ENCODE peak calls at places on chromosomes 5 and 9, in ten cellular contexts. One of them, this sample, is unnamed.
A peak's percentile ranks its signal among the peaks of the same experiment; 100 is the strongest.

GRCh38 chr5:40679071-40679997 is at the start of gene PTGER4:
- DNase-seq in tibial artery: peak; percentile 97
- DNase-seq in progenitor cell of endocrine pancreas: peak; percentile 88
- DNase-seq in astrocyte of the spinal cord: peak; percentile 96
- DNase-seq in right atrium auricular region: peak; percentile 92
- DNase-seq in HepG2: peak; percentile 32
- DNase-seq in AG09309: no peak
- DNase-seq in nephron progenitor cell: peak; percentile 93
- DNase-seq in neural crest cell: peak; percentile 81
- DNase-seq in NB4: peak; percentile 95
- DNase-seq in this sample: peak; percentile 83

GRCh38 chr9:112042244-112042638 is 132.9 kb downstream of the SUSD1 start:
- DNase-seq in tibial artery: no peak
- DNase-seq in progenitor cell of endocrine pancreas: no peak
- DNase-seq in astrocyte of the spinal cord: no peak
- DNase-seq in right atrium auricular region: no peak
- DNase-seq in HepG2: no peak
- DNase-seq in AG09309: no peak
- DNase-seq in nephron progenitor cell: no peak
- DNase-seq in neural crest cell: no peak
- DNase-seq in NB4: no peak
- DNase-seq in this sample: no peak

GRCh38 chr9:123933401-123933800 is 3.5 kb upstream of the DENND1A start:
- DNase-seq in tibial artery: no peak
- DNase-seq in progenitor cell of endocrine pancreas: no peak
- DNase-seq in astrocyte of the spinal cord: peak; percentile 49
- DNase-seq in right atrium auricular region: no peak
- DNase-seq in HepG2: peak; percentile 64
- DNase-seq in AG09309: no peak
- DNase-seq in nephron progenitor cell: no peak
- DNase-seq in neural crest cell: no peak
- DNase-seq in NB4: no peak
- DNase-seq in this sample: no peak

GRCh38 chr5:137896560-137896959 is 7.3 kb downstream of the PKD2L2 start:
- DNase-seq in tibial artery: no peak
- DNase-seq in progenitor cell of endocrine pancreas: no peak
- DNase-seq in astrocyte of the spinal cord: no peak
- DNase-seq in right atrium auricular region: no peak
- DNase-seq in HepG2: no peak
- DNase-seq in AG09309: no peak
- DNase-seq in nephron progenitor cell: no peak
- DNase-seq in neural crest cell: no peak
- DNase-seq in NB4: no peak
- DNase-seq in this sample: no peak

GRCh38 chr5:180540050-180540694 is 46.0 kb downstream of the CNOT6 start:
- DNase-seq in tibial artery: no peak
- DNase-seq in progenitor cell of endocrine pancreas: no peak
- DNase-seq in astrocyte of the spinal cord: no peak
- DNase-seq in right atrium auricular region: no peak
- DNase-seq in HepG2: no peak
- DNase-seq in AG09309: no peak
- DNase-seq in nephron progenitor cell: no peak
- DNase-seq in neural crest cell: no peak
- DNase-seq in NB4: no peak
- DNase-seq in this sample: no peak

GRCh38 chr9:69004836-69005235 is 9.1 kb downstream of the PRKACG start:
- DNase-seq in tibial artery: no peak
- DNase-seq in progenitor cell of endocrine pancreas: no peak
- DNase-seq in astrocyte of the spinal cord: no peak
- DNase-seq in right atrium auricular region: no peak
- DNase-seq in HepG2: no peak
- DNase-seq in AG09309: no peak
- DNase-seq in nephron progenitor cell: no peak
- DNase-seq in neural crest cell: no peak
- DNase-seq in NB4: no peak
- DNase-seq in this sample: no peak

GRCh38 chr9:129751841-129752801 is 721 bp downstream of the PTGES start:
- DNase-seq in tibial artery: no peak
- DNase-seq in progenitor cell of endocrine pancreas: no peak
- DNase-seq in astrocyte of the spinal cord: no peak
- DNase-seq in right atrium auricular region: no peak
- DNase-seq in HepG2: no peak
- DNase-seq in AG09309: no peak
- DNase-seq in nephron progenitor cell: no peak
- DNase-seq in neural crest cell: no peak
- DNase-seq in NB4: no peak
- DNase-seq in this sample: peak; percentile 73

GRCh38 chr9:71987471-71988371 is 72.7 kb downstream of the C9orf57 start:
- DNase-seq in tibial artery: no peak
- DNase-seq in progenitor cell of endocrine pancreas: no peak
- DNase-seq in astrocyte of the spinal cord: no peak
- DNase-seq in right atrium auricular region: no peak
- DNase-seq in HepG2: no peak
- DNase-seq in AG09309: no peak
- DNase-seq in nephron progenitor cell: no peak
- DNase-seq in neural crest cell: no peak
- DNase-seq in NB4: peak; percentile 47
- DNase-seq in this sample: no peak

GRCh38 chr5:78512440-78512839 is 136.1 kb downstream of the LHFPL2 start:
- DNase-seq in tibial artery: no peak
- DNase-seq in progenitor cell of endocrine pancreas: no peak
- DNase-seq in astrocyte of the spinal cord: no peak
- DNase-seq in right atrium auricular region: no peak
- DNase-seq in HepG2: no peak
- DNase-seq in AG09309: no peak
- DNase-seq in nephron progenitor cell: no peak
- DNase-seq in neural crest cell: no peak
- DNase-seq in NB4: no peak
- DNase-seq in this sample: no peak

GRCh38 chr5:78511116-78511906 is 137.3 kb downstream of the LHFPL2 start:
- DNase-seq in tibial artery: peak; percentile 71
- DNase-seq in progenitor cell of endocrine pancreas: no peak
- DNase-seq in astrocyte of the spinal cord: no peak
- DNase-seq in right atrium auricular region: no peak
- DNase-seq in HepG2: no peak
- DNase-seq in AG09309: no peak
- DNase-seq in nephron progenitor cell: no peak
- DNase-seq in neural crest cell: no peak
- DNase-seq in NB4: no peak
- DNase-seq in this sample: no peak

GRCh38 chr5:78508231-78508765 is 140.3 kb downstream of the LHFPL2 start:
- DNase-seq in tibial artery: no peak
- DNase-seq in progenitor cell of endocrine pancreas: no peak
- DNase-seq in astrocyte of the spinal cord: no peak
- DNase-seq in right atrium auricular region: no peak
- DNase-seq in HepG2: peak; percentile 60
- DNase-seq in AG09309: no peak
- DNase-seq in nephron progenitor cell: no peak
- DNase-seq in neural crest cell: no peak
- DNase-seq in NB4: no peak
- DNase-seq in this sample: no peak

GRCh38 chr5:78509145-78509865 is 139.3 kb downstream of the LHFPL2 start:
- DNase-seq in tibial artery: no peak
- DNase-seq in progenitor cell of endocrine pancreas: no peak
- DNase-seq in astrocyte of the spinal cord: no peak
- DNase-seq in right atrium auricular region: no peak
- DNase-seq in HepG2: no peak
- DNase-seq in AG09309: no peak
- DNase-seq in nephron progenitor cell: no peak
- DNase-seq in neural crest cell: no peak
- DNase-seq in NB4: no peak
- DNase-seq in this sample: no peak

DNA sequence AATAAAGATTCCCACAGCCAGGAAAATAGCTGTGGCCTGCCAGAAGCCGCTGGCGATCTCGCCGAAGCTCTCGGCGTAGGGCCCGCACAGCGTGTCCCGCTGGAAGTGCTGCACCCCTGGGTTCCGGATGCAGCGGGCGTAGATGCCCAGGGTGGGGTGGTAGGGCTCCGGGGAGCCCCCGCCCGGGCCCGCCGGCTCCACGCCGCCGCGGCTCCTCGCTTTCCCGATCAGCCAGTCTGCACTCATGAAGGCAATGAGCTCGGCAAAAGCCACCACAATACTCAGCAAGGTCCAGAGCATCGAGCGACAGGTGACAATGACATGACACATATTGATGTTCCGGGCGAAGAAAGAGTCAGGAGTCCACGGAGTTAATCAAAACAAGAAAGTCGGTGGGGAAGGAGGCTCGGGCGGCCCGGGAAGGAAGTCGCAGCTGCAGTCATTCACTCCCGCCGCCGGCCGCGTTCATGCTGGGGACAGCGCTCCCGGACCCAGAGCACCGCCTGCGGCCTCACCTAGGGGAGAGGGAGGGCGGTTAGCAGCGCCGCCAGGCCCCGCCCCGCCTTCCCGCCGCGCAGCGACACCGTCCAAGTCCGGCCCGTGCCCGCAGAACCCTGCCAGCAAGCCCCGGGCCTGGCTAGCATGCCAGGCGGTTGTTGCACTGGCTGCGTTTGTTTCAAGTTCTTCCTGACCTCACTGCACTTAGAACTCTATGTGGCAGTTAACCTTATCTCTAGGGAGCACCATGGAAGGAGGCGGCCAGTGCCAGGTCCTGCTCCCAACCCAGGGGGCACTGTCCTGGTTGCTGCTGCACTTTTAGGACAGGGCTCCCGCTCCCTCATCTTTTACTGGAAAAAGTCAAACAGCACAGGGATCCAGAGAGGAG is 138.4 kb downstream of the LHFPL2 start:
- DNase-seq in tibial artery: peak; percentile 90
- DNase-seq in progenitor cell of endocrine pancreas: peak; percentile 39
- DNase-seq in astrocyte of the spinal cord: no peak
- DNase-seq in right atrium auricular region: peak; percentile 74
- DNase-seq in HepG2: no peak
- DNase-seq in AG09309: no peak
- DNase-seq in nephron progenitor cell: peak; percentile 70
- DNase-seq in neural crest cell: peak; percentile 28
- DNase-seq in NB4: peak; percentile 76
- DNase-seq in this sample: peak; percentile 67
- TF ChIP-seq CTCF in tibial artery: no peak
- TF ChIP-seq CTCF in progenitor cell of endocrine pancreas: peak; percentile 47
- TF ChIP-seq CTCF in astrocyte of the spinal cord: no peak
- TF ChIP-seq CTCF in right atrium auricular region: no peak
- TF ChIP-seq CTCF in HepG2: no peak
- TF ChIP-seq CTCF in AG09309: no peak
- TF ChIP-seq CTCF in nephron progenitor cell: no peak
- TF ChIP-seq CTCF in neural crest cell: peak; percentile 25
- TF ChIP-seq CTCF in NB4: peak; percentile 19
- TF ChIP-seq CTCF in this sample: no peak

DNA sequence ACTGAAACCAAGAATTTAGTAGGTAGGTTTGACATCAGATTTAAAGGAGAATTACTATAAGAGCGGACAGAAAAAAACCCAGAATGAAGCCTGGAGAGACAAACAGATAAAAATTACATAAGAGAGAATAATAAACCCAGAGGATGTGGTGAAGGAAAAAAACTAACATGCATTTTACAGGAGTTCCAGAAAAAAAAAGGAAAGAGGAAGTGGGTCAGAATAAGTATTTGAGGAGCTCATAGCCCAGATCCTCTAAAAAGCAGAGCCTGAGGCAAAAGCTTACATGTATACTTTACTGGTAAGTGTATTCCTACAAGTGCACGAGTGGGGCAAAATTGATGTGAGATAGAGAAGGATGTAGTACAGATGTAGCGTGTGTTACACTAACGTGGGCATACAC is 43.1 kb upstream of the NAA35 start:
- DNase-seq in tibial artery: no peak
- DNase-seq in progenitor cell of endocrine pancreas: no peak
- DNase-seq in astrocyte of the spinal cord: no peak
- DNase-seq in right atrium auricular region: no peak
- DNase-seq in HepG2: no peak
- DNase-seq in AG09309: no peak
- DNase-seq in nephron progenitor cell: no peak
- DNase-seq in neural crest cell: no peak
- DNase-seq in NB4: peak; percentile 50
- DNase-seq in this sample: no peak
- TF ChIP-seq CTCF in tibial artery: no peak
- TF ChIP-seq CTCF in progenitor cell of endocrine pancreas: no peak
- TF ChIP-seq CTCF in astrocyte of the spinal cord: no peak
- TF ChIP-seq CTCF in right atrium auricular region: no peak
- TF ChIP-seq CTCF in HepG2: no peak
- TF ChIP-seq CTCF in AG09309: no peak
- TF ChIP-seq CTCF in nephron progenitor cell: no peak
- TF ChIP-seq CTCF in neural crest cell: no peak
- TF ChIP-seq CTCF in NB4: no peak
- TF ChIP-seq CTCF in this sample: no peak

GRCh38 chr9:98639133-98639532 is 69.6 kb downstream of the GABBR2 start:
- DNase-seq in tibial artery: no peak
- DNase-seq in progenitor cell of endocrine pancreas: no peak
- DNase-seq in astrocyte of the spinal cord: no peak
- DNase-seq in right atrium auricular region: no peak
- DNase-seq in HepG2: no peak
- DNase-seq in AG09309: no peak
- DNase-seq in nephron progenitor cell: no peak
- DNase-seq in neural crest cell: no peak
- DNase-seq in NB4: no peak
- DNase-seq in this sample: no peak

GRCh38 chr9:98641675-98642074 is 67.1 kb downstream of the GABBR2 start:
- DNase-seq in tibial artery: no peak
- DNase-seq in progenitor cell of endocrine pancreas: no peak
- DNase-seq in astrocyte of the spinal cord: no peak
- DNase-seq in right atrium auricular region: no peak
- DNase-seq in HepG2: no peak
- DNase-seq in AG09309: no peak
- DNase-seq in nephron progenitor cell: no peak
- DNase-seq in neural crest cell: no peak
- DNase-seq in NB4: no peak
- DNase-seq in this sample: no peak

GRCh38 chr9:98644011-98644410 is 64.7 kb downstream of the GABBR2 start:
- DNase-seq in tibial artery: no peak
- DNase-seq in progenitor cell of endocrine pancreas: no peak
- DNase-seq in astrocyte of the spinal cord: no peak
- DNase-seq in right atrium auricular region: no peak
- DNase-seq in HepG2: no peak
- DNase-seq in AG09309: no peak
- DNase-seq in nephron progenitor cell: no peak
- DNase-seq in neural crest cell: no peak
- DNase-seq in NB4: no peak
- DNase-seq in this sample: no peak

GRCh38 chr9:98640394-98640793 is 68.3 kb downstream of the GABBR2 start:
- DNase-seq in tibial artery: no peak
- DNase-seq in progenitor cell of endocrine pancreas: no peak
- DNase-seq in astrocyte of the spinal cord: no peak
- DNase-seq in right atrium auricular region: no peak
- DNase-seq in HepG2: no peak
- DNase-seq in AG09309: no peak
- DNase-seq in nephron progenitor cell: no peak
- DNase-seq in neural crest cell: no peak
- DNase-seq in NB4: no peak
- DNase-seq in this sample: no peak

GRCh38 chr9:98642661-98643312 is 65.9 kb downstream of the GABBR2 start:
- DNase-seq in tibial artery: no peak
- DNase-seq in progenitor cell of endocrine pancreas: no peak
- DNase-seq in astrocyte of the spinal cord: no peak
- DNase-seq in right atrium auricular region: no peak
- DNase-seq in HepG2: no peak
- DNase-seq in AG09309: no peak
- DNase-seq in nephron progenitor cell: no peak
- DNase-seq in neural crest cell: no peak
- DNase-seq in NB4: no peak
- DNase-seq in this sample: no peak
- TF ChIP-seq CTCF in tibial artery: no peak
- TF ChIP-seq CTCF in progenitor cell of endocrine pancreas: no peak
- TF ChIP-seq CTCF in astrocyte of the spinal cord: no peak
- TF ChIP-seq CTCF in right atrium auricular region: no peak
- TF ChIP-seq CTCF in HepG2: no peak
- TF ChIP-seq CTCF in AG09309: no peak
- TF ChIP-seq CTCF in nephron progenitor cell: no peak
- TF ChIP-seq CTCF in neural crest cell: no peak
- TF ChIP-seq CTCF in NB4: peak; percentile 29
- TF ChIP-seq CTCF in this sample: no peak

GRCh38 chr9:74379718-74380117 is 117.4 kb upstream of the RORB start:
- DNase-seq in tibial artery: no peak
- DNase-seq in progenitor cell of endocrine pancreas: peak; percentile 12
- DNase-seq in astrocyte of the spinal cord: peak; percentile 41
- DNase-seq in right atrium auricular region: no peak
- DNase-seq in HepG2: peak; percentile 40
- DNase-seq in AG09309: no peak
- DNase-seq in nephron progenitor cell: peak; percentile 17
- DNase-seq in neural crest cell: no peak
- DNase-seq in NB4: peak; percentile 1
- DNase-seq in this sample: no peak
- TF ChIP-seq CTCF in tibial artery: no peak
- TF ChIP-seq CTCF in progenitor cell of endocrine pancreas: peak; percentile 66
- TF ChIP-seq CTCF in astrocyte of the spinal cord: peak; percentile 43
- TF ChIP-seq CTCF in right atrium auricular region: no peak
- TF ChIP-seq CTCF in HepG2: peak; percentile 72
- TF ChIP-seq CTCF in AG09309: no peak
- TF ChIP-seq CTCF in nephron progenitor cell: peak; percentile 32
- TF ChIP-seq CTCF in neural crest cell: peak; percentile 64
- TF ChIP-seq CTCF in NB4: peak; percentile 18
- TF ChIP-seq CTCF in this sample: no peak

This sample was measured in breast epithelium.